ENCODE peak calls at places on chromosomes 12 and 14, in seven cellular contexts. W is esophagus squamous epithelium, H is heart right ventricle, Z is colonic mucosa, O is heart left ventricle, J is left lung, S is transverse colon. V is an unnamed sample.
A peak's percentile ranks its signal among the peaks of the same experiment; 100 is the strongest.

GRCh38 chr12:49662998-49663843 is 39.9 kb downstream of the PRPF40B start:
- DNase-seq in W (no peak), H (peak; percentile 91), Z (peak; percentile 57), O (peak; percentile 87), J (peak; percentile 81), S (peak; percentile 63), V (peak; percentile 83)

GRCh38 chr12:103840399-103840880 is 594 bp downstream of the NT5DC3 start:
- DNase-seq in W (no peak), H (no peak), Z (no peak), O (peak; percentile 24), J (no peak), S (peak; percentile 21), V (peak; percentile 82)

GRCh38 chr12:64103821-64104220 is 118.3 kb downstream of the KICS2 start:
- DNase-seq in W (no peak), H (no peak), Z (no peak), O (no peak), J (no peak), S (no peak), V (no peak)

GRCh38 chr14:58243790-58244555 is 670 bp upstream of the PSMA3 start:
- DNase-seq in W (no peak), H (no peak), Z (no peak), O (no peak), J (no peak), S (no peak), V (no peak)

GRCh38 chr14:96284008-96284407 is 28.0 kb downstream of the BDKRB1 start:
- DNase-seq in W (no peak), H (no peak), Z (no peak), O (no peak), J (no peak), S (no peak), V (no peak)

GRCh38 chr12:82174383-82174782 is 183.8 kb downstream of the CCDC59 start:
- DNase-seq in W (no peak), H (no peak), Z (no peak), O (no peak), J (no peak), S (no peak), V (no peak)

GRCh38 chr14:43172899-43173548 is 1334.1 kb downstream of the FSCB start:
- DNase-seq in W (no peak), H (no peak), Z (no peak), O (no peak), J (no peak), S (no peak), V (no peak)

GRCh38 chr14:69315302-69315701 is 55.3 kb downstream of the GALNT16 start:
- DNase-seq in W (no peak), H (no peak), Z (no peak), O (no peak), J (no peak), S (no peak), V (no peak)

GRCh38 chr12:4412462-4412861 is 33.0 kb upstream of the FGF23 start:
- DNase-seq in W (no peak), H (no peak), Z (no peak), O (no peak), J (no peak), S (no peak), V (no peak)

GRCh38 chr12:18747960-18748359 is 10.0 kb downstream of the CAPZA3 start:
- DNase-seq in W (no peak), H (no peak), Z (no peak), O (no peak), J (no peak), S (no peak), V (no peak)

GRCh38 chr12:124823272-124823970 is 40.2 kb downstream of the SCARB1 start:
- DNase-seq in W (no peak), H (no peak), Z (no peak), O (no peak), J (no peak), S (no peak), V (no peak)

GRCh38 chr12:95829395-95829794 is 29.4 kb upstream of the SNRPF start:
- DNase-seq in W (no peak), H (no peak), Z (no peak), O (no peak), J (no peak), S (no peak), V (no peak)

GRCh38 chr12:110012137-110012536 is 12.9 kb downstream of the ANKRD13A start:
- DNase-seq in W (no peak), H (no peak), Z (no peak), O (no peak), J (peak; percentile 65), S (peak; percentile 65), V (no peak)

GRCh38 chr12:132506328-132506727 is 16.4 kb downstream of the FBRSL1 start:
- DNase-seq in W (no peak), H (no peak), Z (no peak), O (peak; percentile 43), J (no peak), S (no peak), V (no peak)

GRCh38 chr12:10128687-10129086 is 1.3 kb downstream of the CLEC7A start:
- DNase-seq in W (no peak), H (no peak), Z (no peak), O (no peak), J (no peak), S (no peak), V (no peak)

GRCh38 chr12:30732954-30733637 is 21.7 kb downstream of the CAPRIN2 start:
- DNase-seq in W (no peak), H (no peak), Z (no peak), O (no peak), J (no peak), S (no peak), V (no peak)

GRCh38 chr12:132525833-132526455 is 36.0 kb downstream of the FBRSL1 start:
- DNase-seq in W (no peak), H (no peak), Z (no peak), O (no peak), J (no peak), S (no peak), V (no peak)

GRCh38 chr14:105075364-105076295 is 10.4 kb upstream of the GPR132 start:
- DNase-seq in W (no peak), H (peak; percentile 60), Z (peak; percentile 49), O (peak; percentile 82), J (peak; percentile 64), S (peak; percentile 54), V (no peak)

GRCh38 chr14:99611639-99612038 is 7.6 kb upstream of the CCDC85C start:
- DNase-seq in W (no peak), H (no peak), Z (no peak), O (no peak), J (no peak), S (no peak), V (no peak)

GRCh38 chr12:51884676-51885229 is 3.1 kb upstream of the ANKRD33 start:
- DNase-seq in W (no peak), H (no peak), Z (no peak), O (no peak), J (no peak), S (no peak), V (peak; percentile 62)

GRCh38 chr12:79566452-79566851 is 124.3 kb downstream of the PAWR start:
- DNase-seq in W (no peak), H (no peak), Z (no peak), O (no peak), J (no peak), S (no peak), V (no peak)

GRCh38 chr12:1691123-1692007 is 495 bp downstream of the ADIPOR2 start:
- DNase-seq in W (no peak), H (no peak), Z (peak; percentile 52), O (peak; percentile 65), J (peak; percentile 37), S (peak; percentile 49), V (no peak)

GRCh38 chr14:52015411-52016030 is 26.2 kb downstream of the RTRAF start:
- DNase-seq in W (no peak), H (peak; percentile 46), Z (no peak), O (peak; percentile 51), J (no peak), S (no peak), V (no peak)

GRCh38 chr14:64194404-64194803 is 99.8 kb downstream of the ESR2 start:
- DNase-seq in W (no peak), H (no peak), Z (no peak), O (no peak), J (no peak), S (no peak), V (no peak)
- TF ChIP-seq CTCF in W (no peak), H (no peak), Z (no peak), O (no peak), J (no peak), S (no peak), V (no peak)

DNA sequence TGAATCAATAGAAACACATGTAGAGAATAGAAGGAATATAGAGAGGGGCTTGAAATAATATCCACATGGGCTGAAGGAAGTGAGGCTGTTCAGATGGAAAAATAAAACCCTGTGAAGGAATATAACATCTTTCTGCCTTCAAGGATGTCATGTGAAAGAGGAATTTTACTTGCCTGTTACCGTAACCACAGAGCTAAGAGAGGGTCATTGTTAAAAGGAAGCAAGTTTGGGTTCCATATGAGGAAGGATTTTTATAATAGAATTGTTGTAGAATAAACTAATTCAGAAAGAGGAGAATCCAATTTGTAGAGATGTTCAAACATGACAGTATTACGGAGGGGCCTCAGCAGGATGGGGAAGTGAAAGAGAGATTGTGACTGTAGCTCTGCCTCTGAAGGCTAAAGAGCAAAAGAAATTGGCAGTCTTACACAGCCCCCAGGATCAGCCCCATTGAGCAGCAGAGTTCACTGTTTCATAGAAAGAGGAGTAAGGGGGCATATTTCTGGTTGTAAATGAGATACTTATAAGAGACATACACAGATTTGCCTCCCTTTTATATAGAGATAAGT is 41.8 kb upstream of the PTPRR start:
- DNase-seq in W (no peak), H (no peak), Z (no peak), O (no peak), J (no peak), S (no peak), V (no peak)
- H3K27ac ChIP-seq in W (no peak overlapping the region), H (no peak overlapping the region), Z (no peak overlapping the region), O (no peak overlapping the region), J (no peak overlapping the region), S (no peak overlapping the region), V (no peak overlapping the region)

GRCh38 chr12:53170876-53171724 is 9.4 kb upstream of the ZNF740 start:
- DNase-seq in W (no peak), H (no peak), Z (no peak), O (no peak), J (no peak), S (no peak), V (peak; percentile 60)
- TF ChIP-seq CTCF in W (no peak), H (no peak), Z (no peak), O (no peak), J (no peak), S (no peak), V (no peak)

GRCh38 chr14:60515244-60515695 is 6.3 kb downstream of the SIX6 start:
- DNase-seq in W (no peak), H (no peak), Z (no peak), O (no peak), J (no peak), S (no peak), V (no peak)

GRCh38 chr14:60510976-60511599 is 2.1 kb downstream of the SIX6 start:
- DNase-seq in W (no peak), H (no peak), Z (no peak), O (no peak), J (no peak), S (no peak), V (no peak)

GRCh38 chr14:60512952-60513554 is 4.1 kb downstream of the SIX6 start:
- DNase-seq in W (no peak), H (no peak), Z (no peak), O (no peak), J (no peak), S (no peak), V (no peak)

GRCh38 chr14:60515696-60516284 is 6.8 kb downstream of the SIX6 start:
- DNase-seq in W (no peak), H (no peak), Z (no peak), O (no peak), J (no peak), S (no peak), V (no peak)

GRCh38 chr14:60514378-60515243 is 5.7 kb downstream of the SIX6 start:
- DNase-seq in W (no peak), H (no peak), Z (no peak), O (no peak), J (no peak), S (no peak), V (no peak)
- H3K27ac ChIP-seq in W (no peak overlapping the region), H (no peak overlapping the region), Z (no peak overlapping the region), O (no peak overlapping the region), J (no peak overlapping the region), S (no peak overlapping the region), V (no peak overlapping the region)